ENCODE peak calls at places on chromosomes 13 and 19, in six cellular contexts. S is activated CD4-positive, alpha-beta memory T cell treated with anti-CD3 and anti-CD28 coated beads, Interleukin-2, amount 10 ng/mL, durations not matched to agents 7 days and 5 days; R is hippocampal formation; P is upper lobe of right lung; E is omental fat pad; A is EL. L is an unnamed sample.

GRCh38 chr19:3471954-3472655 is 8.2 kb downstream of the SMIM24 start:
- DNase-seq in S (peak), R (no peak), P (peak), E (no peak), A (no peak), L (no peak)

GRCh38 chr13:77846173-77846572 is 72.5 kb downstream of the EDNRB start:
- DNase-seq in S (no peak), R (no peak), P (no peak), E (no peak), A (no peak), L (no peak)

GRCh38 chr19:22335716-22336115 is 49.5 kb downstream of the ZNF729 start:
- DNase-seq in S (no peak), R (no peak), P (no peak), E (no peak), A (no peak), L (no peak)

GRCh38 chr19:49676136-49676689 is 858 bp upstream of the PRMT1 start:
- DNase-seq in S (no peak), R (peak), P (peak), E (no peak), A (peak), L (no peak)

GRCh38 chr19:13089139-13089856 is 13.4 kb downstream of the LYL1 start:
- DNase-seq in S (no peak), R (no peak), P (no peak), E (no peak), A (no peak), L (no peak)

GRCh38 chr13:42865703-42866102 is 84.3 kb downstream of the FAM216B start:
- DNase-seq in S (no peak), R (no peak), P (no peak), E (no peak), A (no peak), L (no peak)

GRCh38 chr19:42198676-42199439 is 18.6 kb downstream of the DEDD2 start:
- DNase-seq in S (peak), R (no peak), P (no peak), E (no peak), A (no peak), L (no peak)

GRCh38 chr13:111051656-111052232 is 63.4 kb upstream of the ARHGEF7 start:
- DNase-seq in S (no peak), R (no peak), P (no peak), E (no peak), A (no peak), L (no peak)

GRCh38 chr13:24456396-24456795 is 56.2 kb downstream of the PARP4 start:
- DNase-seq in S (no peak), R (no peak), P (no peak), E (no peak), A (no peak), L (no peak)

GRCh38 chr13:73598021-73598712 is 536.0 kb downstream of the KLF12 start:
- DNase-seq in S (no peak), R (no peak), P (no peak), E (no peak), A (peak), L (no peak)

GRCh38 chr13:111371211-111371610 is 50.8 kb downstream of the TEX29 start:
- DNase-seq in S (no peak), R (no peak), P (no peak), E (no peak), A (no peak), L (no peak)

GRCh38 chr19:12647490-12648071 is 19.0 kb downstream of the MAN2B1 start:
- DNase-seq in S (no peak), R (peak), P (peak), E (peak), A (peak), L (no peak)

GRCh38 chr19:12656899-12657571 is 9.5 kb downstream of the MAN2B1 start:
- DNase-seq in S (no peak), R (no peak), P (no peak), E (no peak), A (no peak), L (no peak)

GRCh38 chr13:31046711-31047279 is 114.3 kb downstream of the TEX26 start:
- DNase-seq in S (no peak), R (peak), P (no peak), E (no peak), A (no peak), L (peak)

GRCh38 chr13:40534456-40534855 is 132.0 kb downstream of the FOXO1 start:
- DNase-seq in S (no peak), R (no peak), P (no peak), E (no peak), A (no peak), L (no peak)

GRCh38 chr19:48961051-48961649 is 4.0 kb upstream of the FTL start:
- DNase-seq in S (no peak), R (no peak), P (no peak), E (no peak), A (no peak), L (no peak)

L was measured in occipital lobe.